ENCODE peak calls at places on chromosomes 2 and 18, in four cellular contexts. R, V, P and E are unnamed samples.

GRCh38 chr2:96239745-96240264 is 26.0 kb downstream of the TMEM127 start:
- DNase-seq in P (no peak), R (no peak), V (no peak), E (no peak)

GRCh38 chr2:96261328-96262003 is 4.3 kb downstream of the TMEM127 start:
- DNase-seq in V (peak; percentile 87), P (no peak), R (no peak), E (no peak)

GRCh38 chr2:237797253-237797652 is 1.3 kb upstream of the RBM44 start:
- DNase-seq in P (no peak), V (no peak), R (no peak), E (no peak)

GRCh38 chr2:235191933-235192332 is 240.1 kb downstream of the SH3BP4 start:
- DNase-seq in V (no peak), R (no peak), P (no peak), E (no peak)

GRCh38 chr2:161273038-161273760 is 35.0 kb upstream of the PSMD14 start:
- DNase-seq in P (peak; percentile 42), R (no peak), V (peak; percentile 64), E (peak; percentile 20)

GRCh38 chr2:203819434-203820133 is 48.0 kb upstream of the CTLA4 start:
- DNase-seq in V (peak; percentile 97), R (no peak), P (no peak), E (no peak)

GRCh38 chr2:234341332-234341985 is 155.4 kb downstream of the ARL4C start:
- DNase-seq in R (no peak), V (no peak), P (no peak), E (no peak)

GRCh38 chr2:84766791-84767190 is 114.1 kb downstream of the TRABD2A start:
- DNase-seq in P (no peak), R (no peak), V (no peak), E (no peak)

GRCh38 chr18:59712311-59712710 is 15.1 kb upstream of the CCBE1 start:
- DNase-seq in P (no peak), V (no peak), R (no peak), E (no peak)

GRCh38 chr2:154375625-154376020 is 322.9 kb upstream of the KCNJ3 start:
- DNase-seq in V (peak; percentile 54), P (no peak), R (no peak), E (peak; percentile 25)

GRCh38 chr2:119108186-119108585 is 50.4 kb downstream of the C1QL2 start:
- DNase-seq in V (no peak), R (no peak), P (no peak), E (no peak)

GRCh38 chr2:167136876-167137579 is 248.7 kb downstream of the XIRP2 start:
- DNase-seq in P (no peak), V (no peak), R (no peak), E (no peak)

GRCh38 chr2:199596549-199596948 is 138.8 kb upstream of the SATB2 start:
- DNase-seq in R (peak; percentile 28), P (no peak), V (peak; percentile 41), E (peak; percentile 49)

GRCh38 chr2:30871980-30872789 is 64.9 kb upstream of the CAPN13 start:
- DNase-seq in V (no peak), P (no peak), R (no peak), E (no peak)

GRCh38 chr2:54570925-54571694 is 115.0 kb downstream of the SPTBN1 start:
- DNase-seq in P (no peak), R (no peak), V (peak; percentile 79), E (no peak)

GRCh38 chr18:76687271-76688006 is 134.9 kb upstream of the ZNF236 start:
- DNase-seq in P (no peak), V (no peak), R (no peak), E (no peak)

GRCh38 chr2:173359231-173359630 is 4.6 kb downstream of the CDCA7 start:
- DNase-seq in R (no peak), V (no peak), P (no peak), E (no peak)

GRCh38 chr2:219073413-219074129 is 12.8 kb upstream of the IHH start:
- DNase-seq in V (peak; percentile 80), P (peak; percentile 27), R (peak; percentile 66), E (peak; percentile 70)

GRCh38 chr2:180231015-180231414 is 223.9 kb upstream of the CWC22 start:
- DNase-seq in R (no peak), V (no peak), P (no peak), E (no peak)

GRCh38 chr2:31886700-31887099 is 124.1 kb downstream of the MEMO1 start:
- DNase-seq in R (peak; percentile 41), P (no peak), V (peak; percentile 50), E (peak; percentile 18)

GRCh38 chr2:217756375-217757107 is 246.3 kb downstream of the TNS1 start:
- DNase-seq in P (peak; percentile 73), V (peak; percentile 29), R (peak; percentile 93), E (peak; percentile 89)

GRCh38 chr2:64120008-64120407 is 24.2 kb downstream of the PELI1 start:
- DNase-seq in V (no peak), R (no peak), P (no peak), E (no peak)

GRCh38 chr18:54220406-54220805 is 4.1 kb downstream of the MBD2 start:
- DNase-seq in R (no peak), V (no peak), P (no peak), E (no peak)

GRCh38 chr2:151051584-151052220 is 210.0 kb downstream of the RBM43 start:
- DNase-seq in V (peak; percentile 35), R (peak; percentile 25), P (peak; percentile 47), E (peak; percentile 45)

GRCh38 chr2:43399515-43400245 is 173.3 kb upstream of the ZFP36L2 start:
- DNase-seq in P (no peak), R (no peak), V (no peak), E (no peak)

GRCh38 chr2:76748581-76749296 is 773.4 kb downstream of the LRRTM4 start:
- DNase-seq in V (no peak), R (no peak), P (no peak), E (no peak)

GRCh38 chr18:44093253-44093652 is 587.4 kb upstream of the SETBP1 start:
- DNase-seq in R (no peak), V (no peak), P (no peak), E (no peak)

GRCh38 chr2:236806133-236806532 is 236.5 kb downstream of the ACKR3 start:
- DNase-seq in P (no peak), V (no peak), R (no peak), E (no peak)

GRCh38 chr2:169272035-169272434 is 90.3 kb downstream of the LRP2 start:
- DNase-seq in R (no peak), P (no peak), V (no peak), E (no peak)

GRCh38 chr2:217936952-217937351 is 65.8 kb downstream of the TNS1 start:
- DNase-seq in P (no peak), V (no peak), R (no peak), E (no peak)

GRCh38 chr2:43068730-43069517 is 157.5 kb downstream of the ZFP36L2 start:
- DNase-seq in R (no peak), V (no peak), P (no peak), E (no peak)

GRCh38 chr2:240121190-240121589 is 14.9 kb downstream of the COPS9 start:
- DNase-seq in V (no peak), R (no peak), P (no peak), E (no peak)
- TF ChIP-seq SP1 in V (no peak), R (no peak), P (no peak), E (no peak)

DNA sequence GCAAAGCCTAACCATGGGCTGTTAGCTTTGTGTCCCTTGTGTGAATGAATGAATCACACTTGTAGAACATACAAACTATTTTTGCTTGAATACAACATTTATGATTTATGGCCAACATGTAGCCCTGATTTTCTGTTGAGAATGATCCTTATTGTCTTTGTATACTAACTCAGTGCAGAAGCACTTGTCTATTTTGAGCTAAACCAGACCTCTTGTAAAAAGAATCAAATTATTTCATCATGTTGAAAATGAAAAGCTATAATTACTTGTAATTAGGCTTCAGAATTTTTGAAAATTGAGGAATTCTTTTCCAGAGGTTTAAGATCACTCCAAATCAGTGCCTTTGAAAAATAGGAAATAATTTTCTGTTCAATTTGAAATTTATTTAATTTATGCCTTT is 85.9 kb downstream of the ZNF407 start:
- DNase-seq in P (no peak), V (no peak), R (no peak), E (no peak)
- TF ChIP-seq ELF4 in P (no peak), V (no peak), R (no peak), E (no peak)

GRCh38 chr2:6927186-6927585 is 10.0 kb downstream of the RNF144A start:
- DNase-seq in R (no peak), V (no peak), P (no peak), E (no peak)
- TF ChIP-seq SP1 in R (no peak), V (no peak), P (no peak), E (no peak)

GRCh38 chr2:10987439-10987838 is 75.7 kb downstream of the KCNF1 start:
- DNase-seq in R (no peak), P (no peak), V (no peak), E (no peak)

GRCh38 chr2:10989151-10989550 is 77.4 kb downstream of the KCNF1 start:
- DNase-seq in V (no peak), P (no peak), R (no peak), E (no peak)

GRCh38 chr2:10990561-10991111 is 78.9 kb downstream of the KCNF1 start:
- DNase-seq in V (no peak), R (no peak), P (no peak), E (no peak)

GRCh38 chr2:10987861-10988260 is 76.1 kb downstream of the KCNF1 start:
- DNase-seq in R (no peak), V (no peak), P (no peak), E (no peak)

GRCh38 chr2:10989782-10990181 is 78.0 kb downstream of the KCNF1 start:
- DNase-seq in R (no peak), V (no peak), P (no peak), E (no peak)
- TF ChIP-seq ELF4 in R (no peak), V (no peak), P (no peak), E (no peak)